ENCODE peak calls at places on chromosomes 4 and X, in four cellular contexts. V is H1, Q is AG10803, R is foreskin fibroblast. Z is an unnamed sample.

GRCh38 chrX:129759576-129760061 is 20.1 kb upstream of the SASH3 start:
- DNase-seq in Q (peak; percentile 76), V (no peak), R (peak; percentile 48), Z (peak; percentile 80)

GRCh38 chr4:168866635-168867034 is 143.4 kb downstream of the CBR4 start:
- DNase-seq in V (no peak), Q (no peak), R (no peak), Z (no peak)

GRCh38 chrX:312621-313331 is 5.8 kb downstream of the GTPBP6 start:
- DNase-seq in V (no peak), R (no peak), Q (no peak), Z (no peak)

GRCh38 chr4:52996261-52997131 is 134.4 kb downstream of the RASL11B start:
- DNase-seq in V (no peak), Q (peak; percentile 80), R (peak; percentile 81), Z (peak; percentile 98)

GRCh38 chrX:22004866-22005265 is 27.3 kb upstream of the PHEX start:
- DNase-seq in Q (no peak), V (no peak), R (no peak), Z (no peak)

GRCh38 chr4:149835280-149835679 is 19.6 kb upstream of the IQCM start:
- DNase-seq in R (no peak), Q (no peak), V (no peak), Z (no peak)

GRCh38 chr4:27327421-27328181 is 467.0 kb downstream of the STIM2 start:
- DNase-seq in R (no peak), V (no peak), Q (no peak), Z (no peak)

GRCh38 chrX:30039768-30040167 is 175.6 kb upstream of the MAGEB2 start:
- DNase-seq in V (no peak), R (no peak), Q (peak; percentile 62), Z (peak; percentile 77)

GRCh38 chr4:38821739-38822138 is 17.1 kb upstream of the TLR1 start:
- DNase-seq in R (no peak), V (no peak), Q (no peak), Z (peak; percentile 79)

GRCh38 chr4:118280501-118281218 is 72.1 kb downstream of the PRSS12 start:
- DNase-seq in Q (peak; percentile 73), R (peak; percentile 71), V (no peak), Z (peak; percentile 78)

GRCh38 chr4:71272976-71273375 is 65.8 kb upstream of the SLC4A4 start:
- DNase-seq in Q (no peak), V (no peak), R (no peak), Z (no peak)

GRCh38 chrX:136464589-136464988 is 23.2 kb upstream of the BRS3 start:
- DNase-seq in V (no peak), R (no peak), Q (no peak), Z (no peak)

GRCh38 chr4:118869808-118870342 is 18.8 kb upstream of the SYNPO2 start:
- DNase-seq in R (peak; percentile 60), Q (peak; percentile 70), V (no peak), Z (peak; percentile 34)

GRCh38 chrX:130726661-130727060 is 176.3 kb downstream of the ENOX2 start:
- DNase-seq in R (peak; percentile 75), Q (peak; percentile 86), V (no peak), Z (peak; percentile 77)

GRCh38 chr4:1347410-1347864 is 429 bp downstream of the UVSSA start:
- DNase-seq in V (peak; percentile 74), Q (peak; percentile 86), R (peak; percentile 79), Z (peak; percentile 85)

GRCh38 chrX:134743121-134743520 is 84.8 kb upstream of the PLAC1 start:
- DNase-seq in V (no peak), Q (peak; percentile 70), R (no peak), Z (no peak)

GRCh38 chr4:78776729-78777555 is 792 bp downstream of the BMP2K start:
- DNase-seq in R (peak; percentile 80), Q (peak; percentile 61), V (peak; percentile 70), Z (peak; percentile 19)

GRCh38 chrX:253451-254297 is 27.5 kb upstream of the PLCXD1 start:
- DNase-seq in R (no peak), V (no peak), Q (no peak), Z (no peak)

GRCh38 chr4:25487155-25487554 is 110.1 kb downstream of the ANAPC4 start:
- DNase-seq in R (no peak), V (no peak), Q (no peak), Z (no peak)

Z was measured in amniotic epithelial cell.